ENCODE peak calls at places on chromosomes 11 and 22, in ten cellular contexts. M is PC-3, Q is IMR-90, F is ovary, N is tibial artery, I is OCI-LY7, J is mesendoderm, Z is GM23338, R is fibroblast of lung, E is right cardiac atrium. K is an unnamed sample.

GRCh38 chr11:130055637-130056036 is 14.1 kb upstream of the APLP2 start:
- DNase-seq in E (no peak), I (no peak), R (no peak), Q (no peak), F (no peak), J (no peak), Z (no peak), M (no peak), N (no peak), K (no peak)

GRCh38 chr11:87236368-87236767 is 198.6 kb downstream of the TMEM135 start:
- DNase-seq in Z (no peak), J (no peak), I (no peak), R (peak; percentile 23), E (no peak), N (no peak), Q (peak; percentile 35), F (no peak), M (peak; percentile 44), K (no peak)

GRCh38 chr11:61907871-61908729 is 9.3 kb downstream of the RAB3IL1 start:
- DNase-seq in I (no peak), Z (no peak), M (no peak), F (no peak), J (no peak), E (peak; percentile 37), R (no peak), Q (no peak), N (no peak), K (no peak)

GRCh38 chr22:38318792-38319773 is 1.9 kb upstream of the CSNK1E start:
- DNase-seq in I (no peak), J (peak; percentile 85), M (no peak), N (no peak), E (no peak), Q (no peak), R (no peak), Z (peak; percentile 57), F (no peak), K (no peak)

GRCh38 chr11:64334764-64335741 is 5.0 kb upstream of the CCDC88B start:
- DNase-seq in J (peak; percentile 97), E (peak; percentile 51), F (no peak), N (peak; percentile 62), R (peak; percentile 82), Z (peak; percentile 56), I (peak; percentile 83), Q (peak; percentile 96), M (peak; percentile 100), K (no peak)

GRCh38 chr22:31055322-31056159 is 25.6 kb upstream of the SMTN start:
- DNase-seq in Q (peak; percentile 99), E (peak; percentile 94), N (peak; percentile 97), M (peak; percentile 83), F (peak; percentile 89), J (peak; percentile 86), I (no peak), Z (peak; percentile 60), R (peak; percentile 99), K (no peak)

GRCh38 chr11:71452354-71453020 is 516 bp upstream of the NADSYN1 start:
- DNase-seq in Z (peak; percentile 78), J (peak; percentile 9), E (peak; percentile 76), N (peak; percentile 84), Q (peak; percentile 35), M (peak; percentile 67), R (peak; percentile 65), F (no peak), I (peak; percentile 70), K (peak; percentile 33)

GRCh38 chr11:96090711-96091110 is 166.8 kb upstream of the MTMR2 start:
- DNase-seq in Z (no peak), M (peak; percentile 34), Q (peak; percentile 85), J (no peak), F (no peak), N (no peak), R (peak; percentile 84), I (no peak), E (no peak), K (no peak)

GRCh38 chr22:38871360-38872171 is 450 bp downstream of the CBX6 start:
- DNase-seq in R (no peak), I (peak; percentile 42), Q (no peak), E (no peak), N (peak; percentile 68), Z (peak; percentile 53), M (no peak), J (peak; percentile 57), F (peak; percentile 42), K (peak; percentile 18)

GRCh38 chr11:123137496-123138270 is 57.4 kb downstream of the CLMP start:
- DNase-seq in N (peak; percentile 90), Q (peak; percentile 75), Z (peak; percentile 85), M (no peak), I (no peak), J (peak; percentile 91), F (peak; percentile 77), E (peak; percentile 94), R (peak; percentile 88), K (no peak)

GRCh38 chr11:121588747-121589146 is 136.0 kb upstream of the SORL1-AS1 start:
- DNase-seq in Q (no peak), Z (no peak), R (no peak), E (no peak), F (no peak), M (no peak), I (peak; percentile 17), N (no peak), J (no peak), K (no peak)

GRCh38 chr11:133842730-133843129 is 2.6 kb downstream of the SPATA19 start:
- DNase-seq in E (no peak), R (no peak), I (no peak), F (no peak), J (no peak), Z (no peak), M (no peak), Q (no peak), N (no peak), K (no peak)

GRCh38 chr11:6022954-6023353 is 7.6 kb downstream of the OR56A1 start:
- DNase-seq in R (peak; percentile 40), M (peak; percentile 59), J (peak; percentile 73), F (no peak), Z (peak; percentile 79), I (peak; percentile 61), N (no peak), E (no peak), Q (peak; percentile 43), K (no peak)

GRCh38 chr11:71342951-71343827 is 90.8 kb upstream of the SHANK2 start:
- DNase-seq in R (peak; percentile 12), M (peak; percentile 75), I (peak; percentile 62), F (no peak), J (peak; percentile 80), Z (peak; percentile 91), N (peak; percentile 19), Q (peak; percentile 15), E (no peak), K (no peak)

GRCh38 chr22:31646186-31647019 is 15.6 kb downstream of the PISD start:
- DNase-seq in E (no peak), R (peak; percentile 95), N (no peak), I (no peak), Z (no peak), J (peak; percentile 86), Q (peak; percentile 100), F (no peak), M (peak; percentile 72), K (no peak)

GRCh38 chr22:27420186-27420816 is 381.3 kb downstream of the MN1 start:
- DNase-seq in Q (peak; percentile 25), R (peak; percentile 49), I (no peak), J (no peak), F (no peak), E (peak; percentile 68), N (no peak), M (no peak), Z (no peak), K (no peak)

GRCh38 chr22:41966607-41967240 is 2.5 kb upstream of the SEPTIN3 start:
- DNase-seq in I (peak; percentile 63), Q (peak; percentile 88), Z (peak; percentile 83), R (peak; percentile 88), J (peak; percentile 97), N (no peak), E (no peak), F (no peak), M (peak; percentile 80), K (peak; percentile 64)

GRCh38 chr11:126561327-126561893 is 205.9 kb downstream of the ST3GAL4 start:
- DNase-seq in F (no peak), I (peak; percentile 48), R (peak; percentile 65), M (peak; percentile 70), N (no peak), E (no peak), Z (peak; percentile 91), J (peak; percentile 88), Q (peak; percentile 69), K (peak; percentile 37)

GRCh38 chr22:46777609-46777970 is 15.1 kb downstream of the TBC1D22A start:
- DNase-seq in Q (no peak), I (peak; percentile 56), E (peak; percentile 85), M (no peak), Z (no peak), J (no peak), N (peak; percentile 70), F (no peak), R (no peak), K (no peak)

GRCh38 chr11:12546660-12547059 is 127.6 kb upstream of the TEAD1 start:
- DNase-seq in F (no peak), J (peak; percentile 34), I (no peak), Q (no peak), M (no peak), N (no peak), R (no peak), E (no peak), Z (no peak), K (no peak)

GRCh38 chr11:75132080-75132479 is 18.8 kb upstream of the SLCO2B1 start:
- DNase-seq in N (no peak), Z (no peak), M (no peak), F (no peak), J (no peak), I (no peak), Q (no peak), E (no peak), R (no peak), K (no peak)

GRCh38 chr11:75126564-75126963 is 24.3 kb upstream of the SLCO2B1 start:
- DNase-seq in E (no peak), R (no peak), I (no peak), M (no peak), N (no peak), F (no peak), Q (no peak), Z (no peak), J (no peak), K (no peak)
- H3K4me1 ChIP-seq in E (no peaks in the 10 kb centered on the region), R (no peaks in the 10 kb centered on the region), I (no peaks in the 10 kb centered on the region), M (no peaks in the 10 kb centered on the region), N (no peaks in the 10 kb centered on the region), F (no peaks in the 10 kb centered on the region), Q (no peaks in the 10 kb centered on the region), Z (no peaks in the 10 kb centered on the region), J (no peaks in the 10 kb centered on the region), K (no peaks in the 10 kb centered on the region)

GRCh38 chr11:69899957-69900821 is 81.0 kb upstream of the FGF3 start:
- DNase-seq in N (no peak), F (no peak), J (no peak), I (no peak), M (peak; percentile 14), Q (no peak), E (no peak), R (no peak), Z (no peak), K (no peak)
- H3K4me3 ChIP-seq in N (no peak overlapping the region), F (no peak overlapping the region), J (no peak overlapping the region), I (no peak overlapping the region), M (no peak overlapping the region), Q (no peak overlapping the region), E (no peak overlapping the region), R (no peak overlapping the region), Z (no peak overlapping the region), K (no peak overlapping the region)

GRCh38 chr11:8060146-8060719 is 20.8 kb upstream of the TUB start:
- DNase-seq in R (no peak), Q (no peak), Z (no peak), N (no peak), J (no peak), M (no peak), F (no peak), E (no peak), I (no peak), K (no peak)
- H3K4me1 ChIP-seq in R (peaks cover 13% of the 10 kb centered on the region), Q (peaks cover 10% of the 10 kb centered on the region), Z (no peaks in the 10 kb centered on the region), N (peaks cover 16% of the 10 kb centered on the region), J (peaks cover 4% of the 10 kb centered on the region), M (no peaks in the 10 kb centered on the region), F (peaks cover 12% of the 10 kb centered on the region), E (peaks cover 10% of the 10 kb centered on the region), I (no peaks in the 10 kb centered on the region), K (no peaks in the 10 kb centered on the region)

GRCh38 chr11:46669606-46670243 is 30.7 kb downstream of the ARHGAP1 start:
- DNase-seq in J (peak; percentile 54), Z (peak; percentile 50), I (peak; percentile 31), E (no peak), N (peak; percentile 32), M (peak; percentile 7), F (no peak), Q (no peak), R (no peak), K (no peak)
- H3K4me3 ChIP-seq in J (no peak overlapping the region), Z (no peak overlapping the region), I (no peak overlapping the region), E (no peak overlapping the region), N (no peak overlapping the region), M (no peak overlapping the region), F (no peak overlapping the region), Q (no peak overlapping the region), R (no peak overlapping the region), K (no peak overlapping the region)